ENCODE peak calls at places on chromosomes 11 and 22, in seven cellular contexts. One of them, this sample, is unnamed. For H3K36me3, the result is how much of the 10 kb centered on the place peaks cover.

GRCh38 chr22:24566899-24567511 is 11.2 kb downstream of the SNRPD3 start:
- DNase-seq in cardiac muscle cell: peak
- DNase-seq in CD8-positive, alpha-beta T cell: no peak
- DNase-seq in WERI-Rb-1: no peak
- DNase-seq in bronchial epithelial cell: no peak
- DNase-seq in SJSA1: no peak
- DNase-seq in PC-3: no peak
- DNase-seq in this sample: no peak

GRCh38 chr11:17351510-17352176 is at the start of gene NCR3LG1:
- DNase-seq in PC-3: no peak
- DNase-seq in WERI-Rb-1: peak
- DNase-seq in bronchial epithelial cell: peak
- DNase-seq in SJSA1: no peak
- DNase-seq in CD8-positive, alpha-beta T cell: peak
- DNase-seq in cardiac muscle cell: peak
- DNase-seq in this sample: peak

GRCh38 chr11:33722579-33723234 is 13.5 kb downstream of the CD59 start:
- DNase-seq in SJSA1: peak
- DNase-seq in PC-3: peak
- DNase-seq in WERI-Rb-1: no peak
- DNase-seq in bronchial epithelial cell: peak
- DNase-seq in cardiac muscle cell: no peak
- DNase-seq in CD8-positive, alpha-beta T cell: no peak
- DNase-seq in this sample: no peak

GRCh38 chr11:123576082-123576481 is 78.3 kb downstream of the SCN3B start:
- DNase-seq in PC-3: no peak
- DNase-seq in CD8-positive, alpha-beta T cell: no peak
- DNase-seq in cardiac muscle cell: no peak
- DNase-seq in bronchial epithelial cell: no peak
- DNase-seq in SJSA1: no peak
- DNase-seq in WERI-Rb-1: no peak
- DNase-seq in this sample: no peak

GRCh38 chr11:117443269-117444186 is 115.9 kb downstream of the CEP164 start:
- DNase-seq in SJSA1: peak
- DNase-seq in cardiac muscle cell: peak
- DNase-seq in WERI-Rb-1: peak
- DNase-seq in bronchial epithelial cell: no peak
- DNase-seq in CD8-positive, alpha-beta T cell: no peak
- DNase-seq in PC-3: peak
- DNase-seq in this sample: peak

GRCh38 chr11:61480936-61481335 is 27.6 kb upstream of the LRRC10B start:
- DNase-seq in WERI-Rb-1: peak
- DNase-seq in cardiac muscle cell: peak
- DNase-seq in PC-3: peak
- DNase-seq in CD8-positive, alpha-beta T cell: no peak
- DNase-seq in bronchial epithelial cell: no peak
- DNase-seq in SJSA1: no peak
- DNase-seq in this sample: no peak

GRCh38 chr11:75557649-75558494 is 4.2 kb upstream of the SERPINH1 start:
- DNase-seq in cardiac muscle cell: no peak
- DNase-seq in bronchial epithelial cell: peak
- DNase-seq in SJSA1: peak
- DNase-seq in WERI-Rb-1: no peak
- DNase-seq in CD8-positive, alpha-beta T cell: no peak
- DNase-seq in PC-3: no peak
- DNase-seq in this sample: peak

GRCh38 chr11:46055371-46055770 is 65.9 kb downstream of the PHF21A start:
- DNase-seq in cardiac muscle cell: no peak
- DNase-seq in PC-3: no peak
- DNase-seq in SJSA1: no peak
- DNase-seq in bronchial epithelial cell: no peak
- DNase-seq in WERI-Rb-1: no peak
- DNase-seq in CD8-positive, alpha-beta T cell: no peak
- DNase-seq in this sample: no peak

GRCh38 chr11:44324222-44324621 is 14.3 kb upstream of the ALX4 start:
- DNase-seq in cardiac muscle cell: no peak
- DNase-seq in PC-3: no peak
- DNase-seq in CD8-positive, alpha-beta T cell: no peak
- DNase-seq in WERI-Rb-1: no peak
- DNase-seq in bronchial epithelial cell: no peak
- DNase-seq in SJSA1: no peak
- DNase-seq in this sample: no peak

GRCh38 chr22:45335854-45336492 is 26.2 kb downstream of the FAM118A start:
- DNase-seq in WERI-Rb-1: no peak
- DNase-seq in SJSA1: no peak
- DNase-seq in PC-3: no peak
- DNase-seq in CD8-positive, alpha-beta T cell: no peak
- DNase-seq in bronchial epithelial cell: no peak
- DNase-seq in cardiac muscle cell: no peak
- DNase-seq in this sample: no peak

GRCh38 chr11:106733518-106734162 is 284.6 kb downstream of the GUCY1A2 start:
- DNase-seq in PC-3: no peak
- DNase-seq in WERI-Rb-1: no peak
- DNase-seq in SJSA1: no peak
- DNase-seq in bronchial epithelial cell: no peak
- DNase-seq in cardiac muscle cell: no peak
- DNase-seq in CD8-positive, alpha-beta T cell: no peak
- DNase-seq in this sample: no peak

GRCh38 chr22:18110944-18111758 is 542 bp downstream of the TUBA8 start:
- DNase-seq in cardiac muscle cell: no peak
- DNase-seq in SJSA1: no peak
- DNase-seq in bronchial epithelial cell: no peak
- DNase-seq in CD8-positive, alpha-beta T cell: no peak
- DNase-seq in WERI-Rb-1: no peak
- DNase-seq in PC-3: no peak
- DNase-seq in this sample: no peak

GRCh38 chr11:59144579-59145345 is 2.1 kb downstream of the FAM111A start:
- DNase-seq in PC-3: peak
- DNase-seq in bronchial epithelial cell: peak
- DNase-seq in SJSA1: peak
- DNase-seq in WERI-Rb-1: no peak
- DNase-seq in CD8-positive, alpha-beta T cell: peak
- DNase-seq in cardiac muscle cell: peak
- DNase-seq in this sample: peak

GRCh38 chr22:18111759-18112330 is 1.2 kb downstream of the TUBA8 start:
- DNase-seq in CD8-positive, alpha-beta T cell: no peak
- DNase-seq in cardiac muscle cell: no peak
- DNase-seq in PC-3: no peak
- DNase-seq in SJSA1: no peak
- DNase-seq in bronchial epithelial cell: no peak
- DNase-seq in WERI-Rb-1: no peak
- DNase-seq in this sample: no peak

GRCh38 chr11:122843281-122844150 is 5.2 kb downstream of the CRTAM start:
- DNase-seq in bronchial epithelial cell: peak
- DNase-seq in CD8-positive, alpha-beta T cell: peak
- DNase-seq in WERI-Rb-1: peak
- DNase-seq in PC-3: no peak
- DNase-seq in cardiac muscle cell: no peak
- DNase-seq in SJSA1: no peak
- DNase-seq in this sample: no peak

GRCh38 chr22:35842954-35843353 is 125.3 kb downstream of the APOL5 start:
- DNase-seq in WERI-Rb-1: peak
- DNase-seq in PC-3: peak
- DNase-seq in SJSA1: peak
- DNase-seq in bronchial epithelial cell: peak
- DNase-seq in cardiac muscle cell: peak
- DNase-seq in CD8-positive, alpha-beta T cell: no peak
- DNase-seq in this sample: no peak

GRCh38 chr11:121559812-121560211 is 107.0 kb upstream of the SORL1-AS1 start:
- DNase-seq in PC-3: no peak
- DNase-seq in bronchial epithelial cell: no peak
- DNase-seq in cardiac muscle cell: no peak
- DNase-seq in CD8-positive, alpha-beta T cell: no peak
- DNase-seq in WERI-Rb-1: no peak
- DNase-seq in SJSA1: no peak
- DNase-seq in this sample: no peak

GRCh38 chr11:121561716-121562115 is 108.9 kb upstream of the SORL1-AS1 start:
- DNase-seq in bronchial epithelial cell: no peak
- DNase-seq in SJSA1: no peak
- DNase-seq in CD8-positive, alpha-beta T cell: no peak
- DNase-seq in PC-3: no peak
- DNase-seq in WERI-Rb-1: no peak
- DNase-seq in cardiac muscle cell: no peak
- DNase-seq in this sample: no peak

GRCh38 chr11:121563003-121563402 is 110.2 kb upstream of the SORL1-AS1 start:
- DNase-seq in CD8-positive, alpha-beta T cell: no peak
- DNase-seq in SJSA1: no peak
- DNase-seq in cardiac muscle cell: no peak
- DNase-seq in WERI-Rb-1: no peak
- DNase-seq in PC-3: no peak
- DNase-seq in bronchial epithelial cell: no peak
- DNase-seq in this sample: no peak

GRCh38 chr11:121561240-121561639 is 108.5 kb upstream of the SORL1-AS1 start:
- DNase-seq in cardiac muscle cell: no peak
- DNase-seq in SJSA1: no peak
- DNase-seq in CD8-positive, alpha-beta T cell: no peak
- DNase-seq in WERI-Rb-1: no peak
- DNase-seq in PC-3: no peak
- DNase-seq in bronchial epithelial cell: no peak
- DNase-seq in this sample: no peak

GRCh38 chr11:121560251-121560650 is 107.5 kb upstream of the SORL1-AS1 start:
- DNase-seq in cardiac muscle cell: no peak
- DNase-seq in PC-3: no peak
- DNase-seq in SJSA1: no peak
- DNase-seq in WERI-Rb-1: no peak
- DNase-seq in CD8-positive, alpha-beta T cell: no peak
- DNase-seq in bronchial epithelial cell: no peak
- DNase-seq in this sample: no peak
- H3K36me3 ChIP-seq in cardiac muscle cell: under half
- H3K36me3 ChIP-seq in PC-3: under half
- H3K36me3 ChIP-seq in SJSA1: under half
- H3K36me3 ChIP-seq in WERI-Rb-1: under half
- H3K36me3 ChIP-seq in CD8-positive, alpha-beta T cell: half or more
- H3K36me3 ChIP-seq in bronchial epithelial cell: under half
- H3K36me3 ChIP-seq in this sample: half or more

DNA sequence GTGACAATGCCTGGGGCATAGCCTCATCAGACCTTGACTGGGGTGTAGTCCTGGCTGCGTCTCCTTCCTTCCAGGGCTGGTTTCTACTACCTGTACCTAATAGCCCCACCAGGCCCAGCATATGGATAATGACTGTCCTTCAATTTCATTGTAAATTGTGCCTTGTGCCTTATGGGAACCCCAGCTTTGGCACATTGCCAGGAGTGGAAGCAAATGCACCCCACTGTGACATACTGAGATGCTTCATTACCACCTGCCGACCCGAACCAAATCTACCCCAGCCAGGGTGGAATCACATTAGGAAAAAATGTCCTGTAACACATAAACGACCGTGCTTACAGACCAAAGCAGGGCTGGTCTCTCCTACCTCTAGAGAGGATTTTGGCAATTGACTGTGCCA is 7.3 kb downstream of the TOP3B start:
- DNase-seq in PC-3: no peak
- DNase-seq in SJSA1: no peak
- DNase-seq in bronchial epithelial cell: no peak
- DNase-seq in CD8-positive, alpha-beta T cell: no peak
- DNase-seq in cardiac muscle cell: no peak
- DNase-seq in WERI-Rb-1: no peak
- DNase-seq in this sample: no peak
- H3K36me3 ChIP-seq in PC-3: under half
- H3K36me3 ChIP-seq in SJSA1: half or more
- H3K36me3 ChIP-seq in bronchial epithelial cell: under half
- H3K36me3 ChIP-seq in CD8-positive, alpha-beta T cell: under half
- H3K36me3 ChIP-seq in cardiac muscle cell: under half
- H3K36me3 ChIP-seq in WERI-Rb-1: under half
- H3K36me3 ChIP-seq in this sample: half or more

DNA sequence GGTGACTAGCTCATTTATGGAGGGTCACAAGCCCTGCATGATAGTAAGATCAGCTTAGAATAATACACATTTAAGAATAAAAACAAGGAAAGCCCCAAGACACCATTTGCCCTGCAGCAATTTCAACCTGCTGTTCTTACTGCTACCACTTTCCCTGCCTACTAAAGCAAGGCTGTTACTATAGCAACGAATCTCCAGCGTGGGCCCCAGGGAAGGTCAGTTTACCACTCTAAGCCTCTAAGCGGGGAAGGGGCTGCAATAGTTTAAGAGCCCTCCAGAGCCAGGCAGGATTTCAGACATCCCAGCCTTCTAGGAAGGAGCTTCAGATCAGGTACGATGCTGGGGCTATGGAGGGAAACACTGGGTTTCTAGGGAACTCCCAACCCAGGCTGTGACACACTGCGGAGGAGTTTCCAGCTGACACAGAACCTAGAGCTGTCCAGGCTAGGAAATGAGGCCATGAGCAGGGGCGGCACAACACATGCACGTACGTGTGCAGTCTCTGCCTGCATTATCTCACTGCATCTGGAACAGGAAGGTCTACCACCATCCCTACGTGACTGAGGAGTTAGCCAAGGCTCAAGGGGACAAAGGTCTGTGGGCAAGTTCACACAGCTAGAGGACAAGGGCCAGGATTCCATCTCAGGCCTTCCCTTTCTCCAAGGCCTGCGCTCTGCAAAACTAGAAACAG is 20.5 kb downstream of the HPS4 start:
- DNase-seq in SJSA1: no peak
- DNase-seq in PC-3: no peak
- DNase-seq in cardiac muscle cell: peak
- DNase-seq in WERI-Rb-1: no peak
- DNase-seq in CD8-positive, alpha-beta T cell: no peak
- DNase-seq in bronchial epithelial cell: peak
- DNase-seq in this sample: no peak
- H3K36me3 ChIP-seq in SJSA1: half or more
- H3K36me3 ChIP-seq in PC-3: under half
- H3K36me3 ChIP-seq in cardiac muscle cell: under half
- H3K36me3 ChIP-seq in WERI-Rb-1: half or more
- H3K36me3 ChIP-seq in CD8-positive, alpha-beta T cell: under half
- H3K36me3 ChIP-seq in bronchial epithelial cell: under half
- H3K36me3 ChIP-seq in this sample: under half

GRCh38 chr22:42623301-42623751 is 8.6 kb upstream of the POLDIP3 start:
- DNase-seq in WERI-Rb-1: no peak
- DNase-seq in CD8-positive, alpha-beta T cell: no peak
- DNase-seq in SJSA1: no peak
- DNase-seq in bronchial epithelial cell: no peak
- DNase-seq in cardiac muscle cell: no peak
- DNase-seq in PC-3: no peak
- DNase-seq in this sample: no peak
- H3K36me3 ChIP-seq in WERI-Rb-1: under half
- H3K36me3 ChIP-seq in CD8-positive, alpha-beta T cell: under half
- H3K36me3 ChIP-seq in SJSA1: half or more
- H3K36me3 ChIP-seq in bronchial epithelial cell: under half
- H3K36me3 ChIP-seq in cardiac muscle cell: under half
- H3K36me3 ChIP-seq in PC-3: under half
- H3K36me3 ChIP-seq in this sample: under half

DNA sequence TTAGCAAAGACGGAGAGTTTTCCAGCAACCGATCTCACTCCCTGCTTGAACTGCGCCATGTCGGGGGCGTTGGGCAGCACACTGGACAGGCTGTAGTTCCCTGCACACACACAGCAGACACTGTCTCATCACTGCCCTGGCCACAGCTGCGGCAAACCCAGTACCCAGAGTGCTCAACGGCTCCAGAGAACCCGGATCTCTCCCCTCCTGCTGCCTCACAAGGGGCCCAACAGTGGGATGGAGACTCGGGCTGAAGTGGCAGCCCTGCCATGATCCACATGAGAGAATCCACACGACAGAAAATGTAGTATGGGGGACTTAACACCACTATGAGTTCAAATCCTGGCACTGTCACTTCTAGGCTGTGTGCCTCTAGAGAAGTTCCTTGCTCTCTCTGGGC is 58.0 kb downstream of the ARFGAP3 start:
- DNase-seq in PC-3: no peak
- DNase-seq in cardiac muscle cell: no peak
- DNase-seq in WERI-Rb-1: no peak
- DNase-seq in SJSA1: no peak
- DNase-seq in CD8-positive, alpha-beta T cell: no peak
- DNase-seq in bronchial epithelial cell: no peak
- DNase-seq in this sample: no peak
- H3K36me3 ChIP-seq in PC-3: under half
- H3K36me3 ChIP-seq in cardiac muscle cell: under half
- H3K36me3 ChIP-seq in WERI-Rb-1: under half
- H3K36me3 ChIP-seq in SJSA1: half or more
- H3K36me3 ChIP-seq in CD8-positive, alpha-beta T cell: under half
- H3K36me3 ChIP-seq in bronchial epithelial cell: under half
- H3K36me3 ChIP-seq in this sample: under half

This sample was measured in sigmoid colon.